ENCODE peak calls at places on chromosomes 4 and X, in seven cellular contexts. One of them, this sample, is unnamed.

GRCh38 chrX:17802756-17803155 is 58.3 kb downstream of the RAI2 start:
- DNase-seq in body of pancreas: no peak
- DNase-seq in Right ventricle myocardium superior: no peak
- DNase-seq in thyroid gland: no peak
- DNase-seq in central memory CD4-positive, alpha-beta T cell: no peak
- DNase-seq in activated naive CD4-positive, alpha-beta T cell treated with anti-CD3 and anti-CD28 coated beads for 36 hours: no peak
- DNase-seq in COLO829: no peak
- DNase-seq in this sample: no peak

GRCh38 chr4:7074423-7074822 is 6.6 kb upstream of the GRPEL1 start:
- DNase-seq in body of pancreas: no peak
- DNase-seq in Right ventricle myocardium superior: no peak
- DNase-seq in thyroid gland: no peak
- DNase-seq in central memory CD4-positive, alpha-beta T cell: no peak
- DNase-seq in activated naive CD4-positive, alpha-beta T cell treated with anti-CD3 and anti-CD28 coated beads for 36 hours: no peak
- DNase-seq in COLO829: no peak
- DNase-seq in this sample: no peak

GRCh38 chr4:13833171-13833804 is 205.8 kb upstream of the BOD1L1 start:
- DNase-seq in body of pancreas: no peak
- DNase-seq in Right ventricle myocardium superior: no peak
- DNase-seq in thyroid gland: no peak
- DNase-seq in central memory CD4-positive, alpha-beta T cell: no peak
- DNase-seq in activated naive CD4-positive, alpha-beta T cell treated with anti-CD3 and anti-CD28 coated beads for 36 hours: no peak
- DNase-seq in COLO829: no peak
- DNase-seq in this sample: peak; percentile 3

GRCh38 chrX:8984231-8984630 is 49.7 kb downstream of the FAM9B start:
- DNase-seq in body of pancreas: no peak
- DNase-seq in Right ventricle myocardium superior: no peak
- DNase-seq in thyroid gland: no peak
- DNase-seq in central memory CD4-positive, alpha-beta T cell: no peak
- DNase-seq in activated naive CD4-positive, alpha-beta T cell treated with anti-CD3 and anti-CD28 coated beads for 36 hours: no peak
- DNase-seq in COLO829: no peak
- DNase-seq in this sample: no peak

GRCh38 chrX:44927398-44927797 is 54.4 kb downstream of the KDM6A start:
- DNase-seq in body of pancreas: no peak
- DNase-seq in Right ventricle myocardium superior: no peak
- DNase-seq in thyroid gland: no peak
- DNase-seq in central memory CD4-positive, alpha-beta T cell: no peak
- DNase-seq in activated naive CD4-positive, alpha-beta T cell treated with anti-CD3 and anti-CD28 coated beads for 36 hours: no peak
- DNase-seq in COLO829: no peak
- DNase-seq in this sample: no peak

GRCh38 chrX:84501798-84502628 is at the start of gene HDX:
- DNase-seq in body of pancreas: peak; percentile 77
- DNase-seq in Right ventricle myocardium superior: peak; percentile 91
- DNase-seq in thyroid gland: peak; percentile 91
- DNase-seq in central memory CD4-positive, alpha-beta T cell: peak; percentile 40
- DNase-seq in activated naive CD4-positive, alpha-beta T cell treated with anti-CD3 and anti-CD28 coated beads for 36 hours: peak; percentile 72
- DNase-seq in COLO829: peak; percentile 57
- DNase-seq in this sample: peak; percentile 93

GRCh38 chr4:78337216-78337615 is 214.4 kb upstream of the ANXA3 start:
- DNase-seq in body of pancreas: no peak
- DNase-seq in Right ventricle myocardium superior: no peak
- DNase-seq in thyroid gland: no peak
- DNase-seq in central memory CD4-positive, alpha-beta T cell: no peak
- DNase-seq in activated naive CD4-positive, alpha-beta T cell treated with anti-CD3 and anti-CD28 coated beads for 36 hours: no peak
- DNase-seq in COLO829: no peak
- DNase-seq in this sample: no peak

GRCh38 chr4:187780070-187780469 is 215.5 kb upstream of the ZFP42 start:
- DNase-seq in body of pancreas: no peak
- DNase-seq in Right ventricle myocardium superior: no peak
- DNase-seq in thyroid gland: no peak
- DNase-seq in central memory CD4-positive, alpha-beta T cell: no peak
- DNase-seq in activated naive CD4-positive, alpha-beta T cell treated with anti-CD3 and anti-CD28 coated beads for 36 hours: no peak
- DNase-seq in COLO829: no peak
- DNase-seq in this sample: no peak

GRCh38 chr4:72641611-72642010 is 72.6 kb upstream of the ADAMTS3 start:
- DNase-seq in body of pancreas: no peak
- DNase-seq in Right ventricle myocardium superior: no peak
- DNase-seq in thyroid gland: peak; percentile 1
- DNase-seq in central memory CD4-positive, alpha-beta T cell: no peak
- DNase-seq in activated naive CD4-positive, alpha-beta T cell treated with anti-CD3 and anti-CD28 coated beads for 36 hours: no peak
- DNase-seq in COLO829: no peak
- DNase-seq in this sample: no peak

GRCh38 chrX:2384486-2384885 is 116.3 kb downstream of the DHRSX start:
- DNase-seq in body of pancreas: no peak
- DNase-seq in Right ventricle myocardium superior: no peak
- DNase-seq in thyroid gland: no peak
- DNase-seq in central memory CD4-positive, alpha-beta T cell: no peak
- DNase-seq in activated naive CD4-positive, alpha-beta T cell treated with anti-CD3 and anti-CD28 coated beads for 36 hours: no peak
- DNase-seq in COLO829: no peak
- DNase-seq in this sample: no peak

GRCh38 chrX:10393899-10394298 is 226.5 kb downstream of the MID1 start:
- DNase-seq in body of pancreas: no peak
- DNase-seq in Right ventricle myocardium superior: no peak
- DNase-seq in thyroid gland: no peak
- DNase-seq in central memory CD4-positive, alpha-beta T cell: no peak
- DNase-seq in activated naive CD4-positive, alpha-beta T cell treated with anti-CD3 and anti-CD28 coated beads for 36 hours: no peak
- DNase-seq in COLO829: peak; percentile 8
- DNase-seq in this sample: no peak

GRCh38 chr4:169968999-169969398 is 57.2 kb downstream of the MFAP3L start:
- DNase-seq in body of pancreas: no peak
- DNase-seq in Right ventricle myocardium superior: no peak
- DNase-seq in thyroid gland: no peak
- DNase-seq in central memory CD4-positive, alpha-beta T cell: no peak
- DNase-seq in activated naive CD4-positive, alpha-beta T cell treated with anti-CD3 and anti-CD28 coated beads for 36 hours: no peak
- DNase-seq in COLO829: no peak
- DNase-seq in this sample: no peak

GRCh38 chr4:81757706-81758105 is 286.0 kb upstream of the RASGEF1B start:
- DNase-seq in body of pancreas: no peak
- DNase-seq in Right ventricle myocardium superior: no peak
- DNase-seq in thyroid gland: no peak
- DNase-seq in central memory CD4-positive, alpha-beta T cell: no peak
- DNase-seq in activated naive CD4-positive, alpha-beta T cell treated with anti-CD3 and anti-CD28 coated beads for 36 hours: no peak
- DNase-seq in COLO829: no peak
- DNase-seq in this sample: peak; percentile 37

GRCh38 chrX:87516716-87517115 is 886 bp upstream of the KLHL4 start:
- DNase-seq in body of pancreas: no peak
- DNase-seq in Right ventricle myocardium superior: no peak
- DNase-seq in thyroid gland: no peak
- DNase-seq in central memory CD4-positive, alpha-beta T cell: no peak
- DNase-seq in activated naive CD4-positive, alpha-beta T cell treated with anti-CD3 and anti-CD28 coated beads for 36 hours: no peak
- DNase-seq in COLO829: no peak
- DNase-seq in this sample: peak; percentile 33

GRCh38 chr4:164204434-164204833 is 549.5 kb upstream of the SMIM31 start:
- DNase-seq in body of pancreas: no peak
- DNase-seq in Right ventricle myocardium superior: no peak
- DNase-seq in thyroid gland: no peak
- DNase-seq in central memory CD4-positive, alpha-beta T cell: no peak
- DNase-seq in activated naive CD4-positive, alpha-beta T cell treated with anti-CD3 and anti-CD28 coated beads for 36 hours: no peak
- DNase-seq in COLO829: no peak
- DNase-seq in this sample: no peak

GRCh38 chrX:135512508-135513139 is 7.8 kb upstream of the INTS6L start:
- DNase-seq in body of pancreas: no peak
- DNase-seq in Right ventricle myocardium superior: no peak
- DNase-seq in thyroid gland: no peak
- DNase-seq in central memory CD4-positive, alpha-beta T cell: no peak
- DNase-seq in activated naive CD4-positive, alpha-beta T cell treated with anti-CD3 and anti-CD28 coated beads for 36 hours: no peak
- DNase-seq in COLO829: no peak
- DNase-seq in this sample: no peak

GRCh38 chr4:170138580-170139194 is 48.9 kb upstream of the AADAT start:
- DNase-seq in body of pancreas: peak; percentile 77
- DNase-seq in Right ventricle myocardium superior: peak; percentile 69
- DNase-seq in thyroid gland: peak; percentile 76
- DNase-seq in central memory CD4-positive, alpha-beta T cell: peak; percentile 31
- DNase-seq in activated naive CD4-positive, alpha-beta T cell treated with anti-CD3 and anti-CD28 coated beads for 36 hours: peak; percentile 83
- DNase-seq in COLO829: peak; percentile 85
- DNase-seq in this sample: peak; percentile 91

GRCh38 chr4:108834787-108835384 is 72.0 kb upstream of the ETNPPL start:
- DNase-seq in body of pancreas: no peak
- DNase-seq in Right ventricle myocardium superior: no peak
- DNase-seq in thyroid gland: no peak
- DNase-seq in central memory CD4-positive, alpha-beta T cell: peak; percentile 1
- DNase-seq in activated naive CD4-positive, alpha-beta T cell treated with anti-CD3 and anti-CD28 coated beads for 36 hours: no peak
- DNase-seq in COLO829: peak; percentile 40
- DNase-seq in this sample: peak; percentile 77

GRCh38 chr4:184375027-184375426 is 99.3 kb downstream of the IRF2 start:
- DNase-seq in body of pancreas: no peak
- DNase-seq in Right ventricle myocardium superior: no peak
- DNase-seq in thyroid gland: no peak
- DNase-seq in central memory CD4-positive, alpha-beta T cell: no peak
- DNase-seq in activated naive CD4-positive, alpha-beta T cell treated with anti-CD3 and anti-CD28 coated beads for 36 hours: no peak
- DNase-seq in COLO829: peak; percentile 74
- DNase-seq in this sample: no peak

GRCh38 chrX:41922694-41923171 is 621 bp downstream of the CASK start:
- DNase-seq in body of pancreas: peak; percentile 23
- DNase-seq in Right ventricle myocardium superior: peak; percentile 44
- DNase-seq in thyroid gland: peak; percentile 10
- DNase-seq in central memory CD4-positive, alpha-beta T cell: peak; percentile 7
- DNase-seq in activated naive CD4-positive, alpha-beta T cell treated with anti-CD3 and anti-CD28 coated beads for 36 hours: peak; percentile 23
- DNase-seq in COLO829: no peak
- DNase-seq in this sample: peak; percentile 22

GRCh38 chr4:40228497-40229365 is 31.9 kb downstream of the RHOH start:
- DNase-seq in body of pancreas: no peak
- DNase-seq in Right ventricle myocardium superior: no peak
- DNase-seq in thyroid gland: no peak
- DNase-seq in central memory CD4-positive, alpha-beta T cell: no peak
- DNase-seq in activated naive CD4-positive, alpha-beta T cell treated with anti-CD3 and anti-CD28 coated beads for 36 hours: peak; percentile 24
- DNase-seq in COLO829: no peak
- DNase-seq in this sample: peak; percentile 33

GRCh38 chr4:148780426-148781005 is 338.3 kb upstream of the NR3C2 start:
- DNase-seq in body of pancreas: no peak
- DNase-seq in Right ventricle myocardium superior: no peak
- DNase-seq in thyroid gland: no peak
- DNase-seq in central memory CD4-positive, alpha-beta T cell: no peak
- DNase-seq in activated naive CD4-positive, alpha-beta T cell treated with anti-CD3 and anti-CD28 coated beads for 36 hours: no peak
- DNase-seq in COLO829: no peak
- DNase-seq in this sample: no peak

This sample was measured in OCI-M1.